ENCODE peak calls at places on chromosomes 12 and 14, in seven cellular contexts. X is H1, C is GM23338, H is mammary epithelial cell, G is HCT116, E is neural progenitor cell, R is endothelial cell of umbilical vein. D is an unnamed sample.

GRCh38 chr12:132391326-132392041 is 62.1 kb upstream of the GALNT9 start:
- DNase-seq in G (no peak), C (no peak), R (no peak), E (no peak), H (no peak), X (no peak), D (no peak)

GRCh38 chr12:13197526-13198141 is 1.1 kb downstream of the EMP1 start:
- DNase-seq in H (no peak), G (no peak), E (no peak), C (peak), X (no peak), R (no peak), D (no peak)

GRCh38 chr14:72662213-72662612 is 231.7 kb downstream of the DPF3 start:
- DNase-seq in C (no peak), X (no peak), R (no peak), E (no peak), H (no peak), G (no peak), D (no peak)

GRCh38 chr14:92897922-92898599 is 24.9 kb upstream of the CHGA start:
- DNase-seq in E (no peak), H (no peak), C (no peak), R (no peak), G (no peak), X (no peak), D (no peak)

GRCh38 chr14:100473249-100473648 is 114.0 kb downstream of the BEGAIN start:
- DNase-seq in H (no peak), E (no peak), X (no peak), G (no peak), C (no peak), R (no peak), D (no peak)

GRCh38 chr12:58976146-58976545 is 55.8 kb upstream of the LRIG3 start:
- DNase-seq in R (no peak), G (no peak), H (no peak), X (no peak), C (no peak), E (no peak), D (no peak)

GRCh38 chr14:23070262-23071129 is 13.2 kb upstream of the CDH24 start:
- DNase-seq in E (no peak), X (no peak), C (no peak), H (no peak), G (no peak), R (no peak), D (no peak)

GRCh38 chr12:19227190-19227879 is 97.8 kb downstream of the PLEKHA5 start:
- DNase-seq in G (no peak), C (peak), X (no peak), R (no peak), E (peak), H (no peak), D (no peak)

GRCh38 chr12:104865080-104865479 is 93.0 kb downstream of the SLC41A2 start:
- DNase-seq in H (peak), R (no peak), G (no peak), E (no peak), X (no peak), C (no peak), D (no peak)

GRCh38 chr14:84131924-84132323 is 1398.0 kb upstream of the FLRT2 start:
- DNase-seq in H (no peak), X (no peak), E (no peak), R (no peak), C (no peak), G (no peak), D (no peak)

GRCh38 chr12:127496255-127496654 is 770.7 kb upstream of the TMEM132C start:
- DNase-seq in R (no peak), C (peak), E (peak), X (peak), H (no peak), G (no peak), D (no peak)

GRCh38 chr14:67943947-67944346 is 124.4 kb downstream of the RAD51B start:
- DNase-seq in G (peak), R (peak), C (peak), E (peak), X (peak), H (peak), D (no peak)

GRCh38 chr12:95980437-95980836 is 15.7 kb downstream of the HAL start:
- DNase-seq in G (no peak), E (no peak), X (no peak), C (no peak), R (no peak), H (no peak), D (no peak)

GRCh38 chr12:53196486-53196885 is 10.6 kb downstream of the ITGB7 start:
- DNase-seq in X (no peak), G (no peak), E (no peak), H (no peak), C (no peak), R (no peak), D (no peak)

GRCh38 chr14:61479746-61480502 is 158.5 kb downstream of the PRKCH start:
- DNase-seq in E (no peak), R (peak), H (peak), C (no peak), G (no peak), X (no peak), D (no peak)

GRCh38 chr14:68476212-68476964 is 316.5 kb downstream of the ZFP36L1 start:
- DNase-seq in C (peak), E (peak), H (peak), R (peak), G (no peak), X (peak), D (peak)

GRCh38 chr12:2054091-2055018 is 1.6 kb downstream of the CACNA1C start:
- DNase-seq in X (no peak), E (peak), C (peak), G (no peak), H (no peak), R (no peak), D (no peak)

GRCh38 chr14:78399316-78399889 is 229.2 kb downstream of the NRXN3 start:
- DNase-seq in X (peak), H (no peak), C (peak), R (no peak), E (peak), G (no peak), D (no peak)

GRCh38 chr12:17283563-17283962 is 677.6 kb upstream of the LMO3 start:
- DNase-seq in C (peak), E (no peak), X (no peak), H (no peak), R (no peak), G (no peak), D (no peak)

GRCh38 chr14:38367922-38368321 is 112.0 kb upstream of the CLEC14A start:
- DNase-seq in C (no peak), X (no peak), E (no peak), R (no peak), H (no peak), G (no peak), D (no peak)

GRCh38 chr12:46523446-46523845 is 150.9 kb upstream of the SLC38A2 start:
- DNase-seq in E (peak), H (no peak), C (no peak), G (no peak), X (no peak), R (no peak), D (no peak)

GRCh38 chr14:35932659-35933159 is 106.6 kb downstream of the BRMS1L start:
- DNase-seq in R (no peak), X (no peak), E (no peak), C (no peak), H (no peak), G (no peak), D (no peak)

GRCh38 chr12:15712823-15713663 is 76.1 kb downstream of the EPS8 start:
- DNase-seq in R (no peak), H (no peak), E (no peak), G (no peak), C (no peak), X (no peak), D (no peak)

GRCh38 chr14:92887157-92887556 is 35.8 kb upstream of the CHGA start:
- DNase-seq in E (no peak), H (no peak), C (no peak), R (no peak), X (no peak), G (no peak), D (no peak)

GRCh38 chr14:74907744-74908143 is 15.3 kb downstream of the RPS6KL1 start:
- DNase-seq in C (no peak), X (no peak), R (no peak), H (no peak), E (no peak), G (no peak), D (no peak)

GRCh38 chr14:37826869-37827268 is 231.4 kb downstream of the TTC6 start:
- DNase-seq in X (no peak), H (no peak), G (no peak), R (no peak), C (no peak), E (no peak), D (no peak)

GRCh38 chr12:115942346-115942745 is 335.1 kb downstream of the MED13L start:
- DNase-seq in C (no peak), E (no peak), X (no peak), R (no peak), H (no peak), G (no peak), D (no peak)

GRCh38 chr12:102757874-102758244 is 159.2 kb downstream of the PAH start:
- DNase-seq in E (no peak), H (no peak), X (no peak), R (no peak), G (no peak), C (no peak), D (no peak)

GRCh38 chr14:28901631-28902030 is 135.0 kb downstream of the FOXG1 start:
- DNase-seq in H (no peak), G (no peak), C (peak), E (no peak), X (no peak), R (no peak), D (no peak)

GRCh38 chr12:60308366-60309000 is 712.7 kb downstream of the SLC16A7 start:
- DNase-seq in X (no peak), R (no peak), G (no peak), H (peak), C (no peak), E (no peak), D (peak)

GRCh38 chr14:74308695-74309094 is 6.0 kb upstream of the ABCD4 start:
- DNase-seq in X (no peak), E (no peak), G (no peak), C (no peak), R (no peak), H (no peak), D (no peak)

GRCh38 chr12:86249856-86250255 is 6.3 kb downstream of the MGAT4C start:
- DNase-seq in H (no peak), R (no peak), E (no peak), X (no peak), C (no peak), G (no peak), D (no peak)

GRCh38 chr12:42759622-42760273 is 170.2 kb upstream of the PRICKLE1 start:
- DNase-seq in H (no peak), C (no peak), E (no peak), R (no peak), X (no peak), G (no peak), D (no peak)

GRCh38 chr12:12439636-12440035 is 82.8 kb downstream of the BORCS5 start:
- DNase-seq in R (peak), C (no peak), H (peak), E (no peak), X (no peak), G (no peak), D (peak)

GRCh38 chr14:57816568-57817284 is 49.2 kb downstream of the SLC35F4 start:
- DNase-seq in X (no peak), G (peak), E (no peak), H (peak), C (no peak), R (no peak), D (peak)

GRCh38 chr14:52048132-52048531 is 20.7 kb downstream of the NID2 start:
- DNase-seq in C (no peak), R (no peak), H (no peak), E (no peak), X (no peak), G (no peak), D (no peak)

DNA sequence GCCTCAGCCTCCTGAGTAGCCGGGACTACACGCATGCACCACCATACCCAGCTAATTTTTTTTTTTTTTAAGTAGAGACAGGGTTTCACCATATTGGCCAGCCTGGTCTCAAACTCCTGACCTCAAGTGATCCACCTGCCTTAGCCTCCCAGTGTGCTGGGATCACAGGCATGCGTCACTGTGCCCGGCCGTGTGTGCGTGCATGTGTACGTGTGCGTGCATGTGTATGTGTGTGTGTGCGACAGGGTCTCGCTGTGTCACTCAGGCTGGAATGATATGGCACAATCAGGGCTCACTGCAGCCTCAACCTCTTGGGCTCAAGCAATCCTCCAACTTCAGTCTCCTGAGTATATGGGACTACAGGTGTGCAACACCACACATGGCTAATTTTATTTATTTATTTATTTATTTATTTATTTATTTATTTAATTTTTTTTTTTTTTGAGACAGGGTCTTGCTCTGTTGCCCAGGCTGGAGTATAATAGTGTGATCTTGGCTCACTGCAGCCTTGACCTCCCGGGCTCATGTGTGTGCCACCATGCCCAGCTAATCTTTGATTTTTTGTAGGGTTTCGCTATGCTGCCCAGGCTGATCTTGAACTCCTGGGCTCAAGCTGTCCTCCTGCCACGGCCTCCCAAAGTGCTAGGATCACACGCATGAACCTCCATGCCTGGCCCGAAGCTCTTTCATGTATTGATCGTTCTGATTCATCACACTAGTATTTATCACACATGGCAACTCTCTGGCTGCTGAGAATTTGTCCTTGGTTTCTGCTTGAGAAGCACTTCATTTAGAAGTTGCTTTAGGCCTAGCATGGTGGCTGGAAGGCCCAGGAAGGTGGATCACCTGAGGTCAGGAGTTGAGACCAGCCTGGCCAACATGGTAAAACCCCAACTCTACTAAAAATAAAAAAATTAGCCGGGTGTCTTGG is 35.9 kb upstream of the CLIP1 start:
- DNase-seq in E (no peak), X (no peak), C (no peak), R (no peak), G (no peak), H (no peak), D (no peak)
- TF ChIP-seq EZH2 in E (no peak), X (no peak), C (no peak), R (no peak), G (no peak), H (no peak), D (no peak)

DNA sequence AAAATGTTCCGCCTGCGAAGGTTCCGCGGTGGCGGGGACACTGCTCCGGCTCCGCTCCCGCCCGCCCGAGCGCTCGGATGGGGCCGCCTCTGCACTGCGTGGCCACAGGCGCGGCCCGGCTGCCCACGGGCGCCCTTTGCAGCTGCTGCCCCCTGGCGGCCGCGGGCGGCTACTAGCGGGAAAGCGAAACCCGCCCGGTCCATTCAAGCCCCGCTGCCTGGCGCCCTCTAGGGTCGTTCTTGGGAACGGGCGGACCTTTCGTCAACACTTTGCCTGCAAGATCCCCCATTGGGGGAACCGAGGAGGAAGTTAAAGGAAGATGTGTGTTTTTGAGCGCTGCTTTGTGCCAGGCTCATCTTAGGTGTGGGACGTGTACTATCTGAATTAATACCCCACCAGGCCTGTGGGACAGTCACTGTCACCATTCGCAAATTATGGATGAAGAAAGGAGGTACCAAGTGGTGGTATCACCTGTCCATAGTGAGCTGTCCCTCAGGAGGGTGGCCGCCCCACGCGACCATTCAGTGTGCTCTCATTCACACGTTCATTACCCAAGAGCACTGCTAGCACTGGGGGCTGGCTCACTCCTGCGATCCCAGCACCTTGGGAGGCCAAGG is 19.4 kb downstream of the GPR132 start:
- DNase-seq in G (peak), H (peak), X (peak), C (peak), R (peak), E (peak), D (no peak)
- H3K27ac ChIP-seq in G (no peak), H (no peak), X (no peak), C (no peak), R (no peak), E (no peak), D (no peak)

GRCh38 chr12:92288533-92288932 is 142.9 kb upstream of the BTG1 start:
- DNase-seq in X (no peak), E (no peak), G (no peak), R (no peak), C (no peak), H (no peak), D (no peak)

GRCh38 chr12:92290016-92290685 is 144.5 kb upstream of the BTG1 start:
- DNase-seq in X (no peak), C (no peak), G (no peak), H (peak), R (peak), E (no peak), D (no peak)

GRCh38 chr12:92292016-92292415 is 146.4 kb upstream of the BTG1 start:
- DNase-seq in G (no peak), H (no peak), C (no peak), X (no peak), E (no peak), R (no peak), D (no peak)

GRCh38 chr12:92289611-92290010 is 144.0 kb upstream of the BTG1 start:
- DNase-seq in G (no peak), E (no peak), C (no peak), R (no peak), X (no peak), H (no peak), D (no peak)

DNA sequence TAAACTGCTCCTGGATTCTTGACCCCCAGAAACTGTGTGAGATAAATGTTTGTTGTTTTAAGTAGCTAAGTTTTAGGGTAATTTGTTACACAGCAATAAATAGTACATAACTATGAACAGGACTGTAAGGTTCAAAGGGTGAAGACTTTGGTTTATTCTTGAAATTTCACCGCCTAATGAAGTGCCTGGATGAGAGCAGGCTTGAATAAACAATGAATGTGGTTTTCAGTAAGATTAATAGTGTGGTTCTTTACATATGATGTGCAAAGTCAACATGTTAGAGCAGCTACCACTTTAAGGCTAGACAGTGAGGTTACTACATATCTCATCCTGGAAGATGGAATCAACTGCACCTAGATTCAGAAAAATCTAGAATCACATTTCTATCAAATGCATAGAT is 145.2 kb upstream of the BTG1 start:
- DNase-seq in E (no peak), C (no peak), G (no peak), H (peak), X (no peak), R (no peak), D (no peak)
- H3K4me2 ChIP-seq in E (no peak), C (no peak), G (no peak), H (no peak), X (no peak), R (no peak), D (no peak)

GRCh38 chr14:104138891-104139459 is 588 bp downstream of the KIF26A start:
- DNase-seq in H (no peak), R (no peak), C (no peak), G (no peak), X (peak), E (peak), D (no peak)
- TF ChIP-seq EZH2 in H (no peak), R (no peak), C (no peak), G (no peak), X (peak), E (no peak), D (peak)

DNA sequence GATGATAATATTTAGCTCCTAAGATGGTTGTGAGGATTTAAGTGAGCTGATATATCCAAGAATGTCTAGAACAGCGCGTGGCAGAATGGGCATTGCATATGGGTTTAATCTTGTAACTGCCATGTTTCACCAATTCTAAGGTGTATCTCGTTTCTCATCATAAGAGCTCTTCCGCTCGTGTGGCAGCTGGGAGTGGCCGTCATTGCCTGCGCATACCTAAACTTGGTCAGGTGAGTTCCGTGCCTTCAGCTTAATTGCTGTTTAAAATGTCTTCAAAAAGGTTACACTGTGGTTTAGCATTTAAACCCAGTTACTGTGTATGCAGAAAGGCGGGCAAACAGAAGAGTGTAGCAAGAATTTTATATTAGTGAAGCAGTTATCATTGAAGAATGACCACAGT is 4.5 kb upstream of the AQP2 start:
- DNase-seq in G (no peak), E (no peak), X (no peak), H (no peak), R (no peak), C (peak), D (no peak)
- H3K27ac ChIP-seq in G (no peak), E (no peak), X (no peak), H (no peak), R (no peak), C (peak), D (no peak)

GRCh38 chr14:56212541-56212940 is 94.3 kb downstream of the PELI2 start:
- DNase-seq in R (no peak), H (no peak), E (no peak), G (no peak), X (no peak), C (no peak), D (no peak)

GRCh38 chr14:56211844-56212243 is 93.6 kb downstream of the PELI2 start:
- DNase-seq in R (no peak), G (no peak), E (no peak), C (no peak), H (no peak), X (no peak), D (no peak)

GRCh38 chr14:56208520-56208919 is 90.3 kb downstream of the PELI2 start:
- DNase-seq in G (no peak), E (no peak), H (no peak), X (no peak), R (no peak), C (no peak), D (no peak)

GRCh38 chr14:56211124-56211523 is 92.9 kb downstream of the PELI2 start:
- DNase-seq in E (no peak), G (no peak), C (no peak), H (no peak), R (no peak), X (no peak), D (no peak)

DNA sequence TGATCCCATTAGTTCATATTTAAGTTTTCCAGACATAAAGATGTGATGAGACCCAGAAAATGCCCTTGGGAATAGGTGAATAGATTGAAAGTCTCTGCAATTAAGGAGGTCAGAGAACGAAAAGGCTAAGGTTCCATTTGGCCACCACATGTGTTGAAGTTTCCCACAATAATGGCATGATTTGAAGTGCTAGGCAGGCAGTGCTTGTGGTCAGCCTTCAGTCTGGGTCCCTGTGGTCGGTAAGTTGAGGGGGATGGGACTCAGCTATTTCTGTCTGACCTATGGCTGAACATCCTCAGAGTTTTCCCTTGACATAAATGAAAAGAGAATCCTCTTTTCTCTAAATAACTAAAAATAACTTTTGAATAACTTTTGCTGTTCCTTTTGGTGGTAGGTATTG is 92.4 kb downstream of the PELI2 start:
- DNase-seq in C (no peak), X (no peak), E (no peak), G (no peak), R (no peak), H (no peak), D (no peak)
- H3K4me2 ChIP-seq in C (no peak), X (no peak), E (no peak), G (no peak), R (no peak), H (no peak), D (no peak)

D was measured in keratinocyte.